ENCODE peak calls at places on chromosomes 5 and 9, in six cellular contexts. G is neural crest cell, T is AG10803, E is bronchial epithelial cell, V is endothelial cell, A is A549. N is an unnamed sample.

GRCh38 chr9:36194326-36195000 is 3.7 kb downstream of the CLTA start:
- DNase-seq in G (no peak), T (peak), E (peak), V (no peak), A (no peak), N (no peak)

GRCh38 chr5:119022017-119022745 is 33.8 kb upstream of the DTWD2 start:
- DNase-seq in G (no peak), T (peak), E (peak), V (no peak), A (peak), N (no peak)

GRCh38 chr5:129395247-129395646 is 64.9 kb upstream of the ADAMTS19 start:
- DNase-seq in G (no peak), T (no peak), E (no peak), V (no peak), A (no peak), N (no peak)

GRCh38 chr9:138098116-138098907 is 220.7 kb downstream of the CACNA1B start:
- DNase-seq in G (no peak), T (no peak), E (no peak), V (no peak), A (no peak), N (no peak)

GRCh38 chr9:78000221-78000620 is 31.4 kb downstream of the GNAQ start:
- DNase-seq in G (no peak), T (no peak), E (no peak), V (no peak), A (no peak), N (no peak)

GRCh38 chr9:118882674-118883073 is 486.6 kb downstream of the BRINP1 start:
- DNase-seq in G (no peak), T (peak), E (no peak), V (no peak), A (no peak), N (no peak)

GRCh38 chr9:124514874-124515273 is 7.7 kb upstream of the NR5A1 start:
- DNase-seq in G (no peak), T (no peak), E (no peak), V (no peak), A (no peak), N (no peak)

GRCh38 chr5:74949976-74950375 is 83.8 kb upstream of the FAM169A start:
- DNase-seq in G (no peak), T (peak), E (no peak), V (no peak), A (no peak), N (no peak)

GRCh38 chr9:21461377-21461776 is 20.7 kb downstream of the IFNE start:
- DNase-seq in G (no peak), T (no peak), E (no peak), V (no peak), A (no peak), N (no peak)

GRCh38 chr5:173923236-173924104 is 35.3 kb downstream of the CPEB4 start:
- DNase-seq in G (no peak), T (peak), E (no peak), V (no peak), A (no peak), N (no peak)

GRCh38 chr5:78799254-78800017 is 150.9 kb upstream of the LHFPL2 start:
- DNase-seq in G (no peak), T (peak), E (peak), V (no peak), A (no peak), N (no peak)

DNA sequence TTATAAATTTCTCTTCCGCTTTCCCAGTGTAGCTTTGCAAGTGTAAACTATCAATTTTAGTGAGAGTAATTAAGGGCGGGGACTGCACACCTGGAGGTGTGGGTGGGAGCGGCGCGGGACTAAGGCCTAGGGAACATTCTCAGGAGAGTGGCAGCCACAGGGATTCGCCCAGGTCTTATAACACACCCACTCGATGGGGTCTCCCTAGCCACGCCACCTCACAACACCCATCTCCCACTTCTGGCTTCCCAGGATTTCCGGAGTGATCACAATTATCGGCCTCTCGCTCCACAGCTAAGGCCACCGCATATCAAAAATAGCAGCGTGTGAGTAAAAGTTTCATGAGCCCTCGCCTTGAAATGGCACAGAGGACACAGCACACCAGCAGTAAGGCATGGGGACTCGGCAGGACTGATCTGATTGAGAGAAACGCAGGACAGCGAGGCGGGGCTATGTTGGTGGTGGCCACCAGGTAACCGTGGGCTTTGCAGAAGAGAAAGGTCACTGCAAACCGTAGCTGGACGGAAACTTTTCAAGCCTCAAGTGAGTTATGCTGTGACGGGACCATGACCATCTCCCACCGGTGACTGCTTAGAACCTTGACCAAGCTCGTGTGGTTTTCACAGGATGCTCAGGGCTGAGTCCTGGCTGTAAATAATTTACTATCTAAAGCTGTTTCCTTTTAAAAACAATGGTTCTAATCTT is 1.1 kb upstream of the LPAR1 start:
- DNase-seq in G (no peak), T (no peak), E (peak), V (peak), A (no peak), N (no peak)
- TF ChIP-seq CTCF in G (no peak), T (no peak), E (no peak), V (no peak), A (no peak), N (no peak)

GRCh38 chr9:3893519-3893918 is 367.7 kb upstream of the RFX3 start:
- DNase-seq in G (no peak), T (no peak), E (no peak), V (no peak), A (no peak), N (no peak)
- TF ChIP-seq CTCF in G (no peak), T (no peak), E (peak), V (no peak), A (no peak), N (no peak)

DNA sequence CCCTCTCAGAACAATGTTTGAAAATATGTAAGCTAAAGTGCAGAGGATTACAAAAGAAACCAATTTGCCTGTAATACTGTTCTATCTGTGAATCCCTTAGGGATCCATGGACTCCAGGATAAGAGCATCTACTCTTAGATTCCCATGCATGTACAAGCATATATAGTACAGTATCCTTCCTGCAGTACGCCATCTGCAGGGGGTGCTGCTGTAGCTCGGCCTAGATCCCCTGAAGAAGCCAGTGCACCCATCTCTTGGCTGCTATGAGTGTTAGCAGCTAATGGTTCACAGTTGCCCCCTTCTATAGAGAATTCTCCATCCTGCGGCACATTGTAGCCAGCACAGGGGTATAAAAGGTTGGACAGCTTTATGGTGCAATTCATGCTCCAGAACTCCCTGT is 61.8 kb upstream of the SLC30A5 start:
- DNase-seq in G (no peak), T (no peak), E (no peak), V (no peak), A (no peak), N (no peak)
- TF ChIP-seq CTCF in G (no peak), T (no peak), E (no peak), V (no peak), A (no peak), N (no peak)

GRCh38 chr9:29212590-29213373 is 1639.5 kb upstream of the C9orf72 start:
- DNase-seq in G (peak), T (no peak), E (no peak), V (peak), A (peak), N (peak)

GRCh38 chr9:29213374-29214161 is 1640.3 kb upstream of the C9orf72 start:
- DNase-seq in G (peak), T (no peak), E (no peak), V (peak), A (peak), N (no peak)

GRCh38 chr9:29211003-29211584 is 1637.8 kb upstream of the C9orf72 start:
- DNase-seq in G (no peak), T (no peak), E (no peak), V (no peak), A (no peak), N (no peak)

GRCh38 chr9:29209748-29210276 is 1636.5 kb upstream of the C9orf72 start:
- DNase-seq in G (no peak), T (no peak), E (no peak), V (no peak), A (no peak), N (no peak)

DNA sequence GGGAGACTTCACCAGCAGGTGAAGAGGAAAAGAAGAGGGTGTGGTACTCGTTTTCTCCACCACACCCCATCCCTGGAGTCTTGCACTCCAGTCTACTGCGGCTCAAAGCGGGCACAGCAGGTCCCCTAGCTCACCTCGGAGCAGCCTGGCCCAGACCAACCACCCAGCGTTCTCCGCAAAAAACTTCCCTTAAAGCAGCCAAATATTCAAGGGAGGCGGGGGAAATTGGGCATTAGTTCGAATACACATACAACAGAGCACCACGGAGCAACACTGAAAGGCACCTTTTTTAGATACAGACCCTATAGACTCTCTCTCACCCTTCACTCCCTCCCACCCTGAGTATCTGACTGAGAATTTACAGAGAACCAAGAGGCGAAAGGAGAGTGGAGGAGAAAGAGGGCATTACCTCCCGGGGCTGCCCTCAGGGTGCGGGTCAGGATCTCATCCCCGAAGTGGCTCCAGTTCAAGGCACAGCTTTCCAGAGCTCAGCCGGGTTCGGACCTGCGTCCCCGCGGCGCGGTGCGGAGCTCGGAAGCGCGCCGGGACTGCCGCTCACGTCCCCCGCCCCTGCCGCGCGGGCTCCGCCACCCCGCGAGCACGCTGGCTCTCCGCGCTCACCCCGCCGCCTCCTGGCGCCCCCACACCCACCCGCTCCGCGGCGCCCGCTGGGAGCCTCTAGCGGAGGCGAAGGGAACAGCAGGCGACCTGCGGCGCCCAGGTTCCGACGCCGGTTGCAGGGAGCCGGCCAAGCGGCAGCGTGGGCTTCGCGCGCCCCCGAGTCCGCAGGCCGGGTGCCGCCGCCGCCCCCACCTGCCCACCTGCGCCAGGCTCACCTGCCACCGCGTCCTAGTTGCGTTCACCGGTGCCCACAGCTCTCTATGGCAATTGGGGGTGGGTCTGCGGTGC is 1638.7 kb upstream of the C9orf72 start:
- DNase-seq in G (peak), T (peak), E (no peak), V (peak), A (peak), N (peak)
- TF ChIP-seq CTCF in G (peak), T (peak), E (peak), V (peak), A (peak), N (peak)

N was measured in mesothelial cell of epicardium.